ENCODE peak calls at places on chromosomes 13 and 19, in four cellular contexts. U is NCI-H526 treated with DMSO at 0.1 percent for 48 hours; A is pulmonary artery endothelial cell; Q is stimulated activated CD4-positive, alpha-beta T cell treated with anti-CD3 and anti-CD28 coated beads, Interleukin-4, amount 100 ng/mL, for 24 hours. K is an unnamed sample.

GRCh38 chr19:10113592-10113963 is 2.1 kb downstream of the P2RY11 start:
- DNase-seq in A (no peak), U (no peak), Q (no peak), K (no peak)

GRCh38 chr19:19081642-19082151 is 17.9 kb downstream of the SLC25A42 start:
- DNase-seq in U (no peak), Q (no peak), A (no peak), K (no peak)

GRCh38 chr13:27112006-27112405 is 59.6 kb downstream of the USP12 start:
- DNase-seq in U (no peak), Q (no peak), A (no peak), K (no peak)

GRCh38 chr19:56958428-56958827 is 117.9 kb upstream of the PEG3 start:
- DNase-seq in A (no peak), Q (no peak), U (no peak), K (no peak)

GRCh38 chr19:50158577-50158976 is 4.5 kb downstream of the IZUMO2 start:
- DNase-seq in U (no peak), A (no peak), Q (no peak), K (no peak)

GRCh38 chr19:11138659-11139526 is 16.7 kb downstream of the SPC24 start:
- DNase-seq in A (no peak), U (no peak), Q (no peak), K (no peak)

GRCh38 chr13:65615506-65615905 is 1614.6 kb downstream of the PCDH9 start:
- DNase-seq in Q (no peak), U (no peak), A (no peak), K (no peak)

GRCh38 chr19:51531349-51532315 is at the start of gene SIGLEC6:
- DNase-seq in A (no peak), U (no peak), Q (no peak), K (no peak)

GRCh38 chr19:676343-677105 is at the start of gene FSTL3:
- DNase-seq in Q (no peak), A (no peak), U (no peak), K (no peak)

GRCh38 chr19:17933414-17934129 is 757 bp downstream of the CCDC124 start:
- DNase-seq in A (no peak), Q (no peak), U (no peak), K (no peak)

GRCh38 chr13:40806241-40806640 is 16.8 kb downstream of the SLC25A15 start:
- DNase-seq in U (no peak), A (no peak), Q (no peak), K (no peak)

GRCh38 chr13:98261165-98261672 is 84.2 kb upstream of the RNF113B start:
- DNase-seq in U (no peak), A (no peak), Q (no peak), K (no peak)

GRCh38 chr19:54162241-54162805 is 2.8 kb upstream of the LENG1 start:
- DNase-seq in U (peak), Q (peak), A (no peak), K (peak)

K was measured in DND-41.